ENCODE peak calls at places on chromosomes 4 and X, in nine cellular contexts. D, F, G, X, T, V, K, E and O are unnamed samples.
A peak's percentile ranks its signal among the peaks of the same experiment; 100 is the strongest.

GRCh38 chr4:119525771-119526712 is 102.6 kb downstream of the PDE5A start:
- DNase-seq in D (no peak), F (peak; percentile 13), G (peak; percentile 71), X (peak; percentile 10), T (no peak), V (no peak), K (no peak), E (no peak), O (peak; percentile 16)

GRCh38 chr4:163565228-163566040 is 70.9 kb downstream of the TMA16 start:
- DNase-seq in D (no peak), F (no peak), G (no peak), X (no peak), T (no peak), V (no peak), K (no peak), E (no peak), O (no peak)

GRCh38 chrX:153966841-153967535 is 4.6 kb downstream of the HCFC1 start:
- DNase-seq in D (no peak), F (no peak), G (peak; percentile 15), X (no peak), T (no peak), V (peak; percentile 78), K (no peak), E (no peak), O (no peak)

GRCh38 chrX:9857575-9857974 is 71.3 kb downstream of the SHROOM2 start:
- DNase-seq in D (no peak), F (no peak), G (no peak), X (no peak), T (no peak), V (no peak), K (no peak), E (no peak), O (no peak)

GRCh38 chrX:47230136-47230868 is 2.5 kb upstream of the USP11 start:
- DNase-seq in D (no peak), F (no peak), G (no peak), X (no peak), T (no peak), V (no peak), K (no peak), E (no peak), O (no peak)

GRCh38 chrX:39814391-39814790 is 283.4 kb downstream of the BCOR start:
- DNase-seq in D (no peak), F (peak; percentile 38), G (no peak), X (peak; percentile 36), T (no peak), V (peak; percentile 52), K (no peak), E (peak; percentile 61), O (peak; percentile 19)

GRCh38 chr4:13599159-13599558 is 28.4 kb downstream of the BOD1L1 start:
- DNase-seq in D (no peak), F (peak; percentile 11), G (no peak), X (no peak), T (no peak), V (no peak), K (no peak), E (no peak), O (peak; percentile 70)

GRCh38 chr4:118683513-118683912 is 1.7 kb upstream of the METTL14 start:
- DNase-seq in D (no peak), F (no peak), G (no peak), X (no peak), T (no peak), V (no peak), K (no peak), E (peak; percentile 12), O (peak; percentile 27)

GRCh38 chrX:12999422-12999821 is 24.5 kb downstream of the TMSB4X start:
- DNase-seq in D (no peak), F (no peak), G (peak; percentile 33), X (no peak), T (no peak), V (peak; percentile 74), K (no peak), E (no peak), O (no peak)

GRCh38 chr4:89056953-89057398 is at the start of gene FAM13A:
- DNase-seq in D (no peak), F (peak; percentile 96), G (peak; percentile 99), X (peak; percentile 87), T (peak; percentile 87), V (no peak), K (peak; percentile 45), E (peak; percentile 92), O (peak; percentile 93)

GRCh38 chr4:10048931-10049655 is 27.8 kb upstream of the SLC2A9 start:
- DNase-seq in D (no peak), F (no peak), G (no peak), X (no peak), T (no peak), V (no peak), K (no peak), E (no peak), O (peak; percentile 18)

GRCh38 chr4:8046925-8047541 is 107.4 kb upstream of the AFAP1 start:
- DNase-seq in D (peak; percentile 68), F (no peak), G (no peak), X (no peak), T (no peak), V (peak; percentile 57), K (no peak), E (no peak), O (no peak)

GRCh38 chrX:20217906-20218305 is 48.8 kb downstream of the RPS6KA3 start:
- DNase-seq in D (no peak), F (no peak), G (no peak), X (no peak), T (no peak), V (no peak), K (no peak), E (no peak), O (no peak)

GRCh38 chr4:57136281-57136680 is 26.1 kb upstream of the IGFBP7 start:
- DNase-seq in D (no peak), F (peak; percentile 36), G (peak; percentile 87), X (peak; percentile 84), T (no peak), V (no peak), K (no peak), E (no peak), O (peak; percentile 85)

GRCh38 chr4:182853731-182854130 is 63.5 kb downstream of the DCTD start:
- DNase-seq in D (no peak), F (no peak), G (no peak), X (no peak), T (no peak), V (no peak), K (no peak), E (no peak), O (no peak)

GRCh38 chrX:74286950-74287349 is 17.0 kb upstream of the ZCCHC13 start:
- DNase-seq in D (no peak), F (peak; percentile 5), G (peak; percentile 37), X (peak; percentile 2), T (no peak), V (no peak), K (no peak), E (no peak), O (no peak)

GRCh38 chr4:31979988-31980387 is 1259.8 kb downstream of the PCDH7 start:
- DNase-seq in D (no peak), F (no peak), G (no peak), X (no peak), T (no peak), V (no peak), K (no peak), E (no peak), O (no peak)

GRCh38 chr4:21888195-21888976 is 60.2 kb downstream of the KCNIP4 start:
- DNase-seq in D (no peak), F (peak; percentile 87), G (peak; percentile 96), X (peak; percentile 84), T (no peak), V (no peak), K (no peak), E (no peak), O (peak; percentile 95)

GRCh38 chr4:182925298-182925738 is 8.1 kb upstream of the DCTD start:
- DNase-seq in D (peak; percentile 73), F (peak; percentile 71), G (peak; percentile 82), X (peak; percentile 80), T (peak; percentile 73), V (peak; percentile 70), K (peak; percentile 21), E (peak; percentile 91), O (peak; percentile 87)

GRCh38 chr4:169986369-169986768 is 39.8 kb downstream of the MFAP3L start:
- DNase-seq in D (no peak), F (no peak), G (no peak), X (peak; percentile 15), T (no peak), V (no peak), K (no peak), E (no peak), O (peak; percentile 9)

GRCh38 chr4:23149815-23150214 is 457.1 kb downstream of the GBA3 start:
- DNase-seq in D (no peak), F (no peak), G (no peak), X (no peak), T (no peak), V (no peak), K (no peak), E (no peak), O (no peak)

GRCh38 chr4:41038304-41038703 is 176.0 kb downstream of the APBB2 start:
- DNase-seq in D (no peak), F (no peak), G (no peak), X (no peak), T (no peak), V (no peak), K (no peak), E (no peak), O (no peak)

GRCh38 chrX:154123241-154124219 is 20.5 kb upstream of the OPN1LW start:
- DNase-seq in D (peak; percentile 57), F (no peak), G (no peak), X (peak; percentile 76), T (no peak), V (peak; percentile 47), K (no peak), E (no peak), O (no peak)

GRCh38 chr4:150232029-150232428 is 153.8 kb downstream of the DCLK2 start:
- DNase-seq in D (no peak), F (no peak), G (no peak), X (no peak), T (no peak), V (no peak), K (no peak), E (peak; percentile 88), O (no peak)

GRCh38 chr4:3269105-3269927 is 20.4 kb downstream of the MSANTD1 start:
- DNase-seq in D (peak; percentile 33), F (no peak), G (no peak), X (no peak), T (no peak), V (no peak), K (peak; percentile 7), E (no peak), O (no peak)

GRCh38 chrX:103628386-103629290 is at the start of gene TCEAL1:
- DNase-seq in D (peak; percentile 71), F (peak; percentile 61), G (peak; percentile 52), X (no peak), T (peak; percentile 79), V (peak; percentile 62), K (peak; percentile 23), E (peak; percentile 77), O (peak; percentile 42)

GRCh38 chrX:27680726-27681125 is 90.6 kb downstream of the DCAF8L2 start:
- DNase-seq in D (no peak), F (peak; percentile 31), G (peak; percentile 71), X (peak; percentile 13), T (no peak), V (no peak), K (no peak), E (no peak), O (peak; percentile 40)

GRCh38 chr4:145420595-145421214 is 60.9 kb upstream of the SMAD1 start:
- DNase-seq in D (no peak), F (no peak), G (peak; percentile 5), X (no peak), T (no peak), V (no peak), K (no peak), E (no peak), O (no peak)

GRCh38 chr4:8181844-8182243 is 17.2 kb upstream of the SH3TC1 start:
- DNase-seq in D (no peak), F (no peak), G (no peak), X (peak; percentile 46), T (no peak), V (no peak), K (no peak), E (no peak), O (no peak)

GRCh38 chrX:107979534-107979933 is 2.6 kb downstream of the TEX13B start:
- DNase-seq in D (no peak), F (no peak), G (no peak), X (peak; percentile 0), T (no peak), V (peak; percentile 15), K (no peak), E (no peak), O (no peak)

GRCh38 chr4:32184186-32184585 is 1464.0 kb downstream of the PCDH7 start:
- DNase-seq in D (no peak), F (no peak), G (no peak), X (no peak), T (no peak), V (no peak), K (no peak), E (no peak), O (no peak)